ENCODE peak calls at places on chromosomes 6 and 20, in six cellular contexts. L, X, Y, K, F and M are unnamed samples.

GRCh38 chr6:9131616-9132015 is 696.3 kb upstream of the SLC35B3 start:
- DNase-seq in L (peak; percentile 3), X (peak; percentile 64), Y (no peak), K (no peak), F (peak; percentile 12), M (no peak)

GRCh38 chr6:27791182-27791939 is 120.8 kb downstream of the OR2B2 start:
- DNase-seq in L (peak; percentile 80), X (no peak), Y (peak; percentile 79), K (peak; percentile 85), F (peak; percentile 82), M (no peak)

GRCh38 chr6:167485186-167485978 is 160.5 kb downstream of the TTLL2 start:
- DNase-seq in L (peak; percentile 46), X (no peak), Y (peak; percentile 3), K (peak; percentile 23), F (no peak), M (no peak)

GRCh38 chr6:136771306-136771705 is 21.0 kb downstream of the MAP3K5 start:
- DNase-seq in L (no peak), X (no peak), Y (no peak), K (no peak), F (no peak), M (no peak)

GRCh38 chr6:123363912-123364311 is 272.8 kb downstream of the TRDN start:
- DNase-seq in L (no peak), X (no peak), Y (no peak), K (no peak), F (no peak), M (no peak)

GRCh38 chr6:31794294-31794865 is 1.2 kb downstream of the VARS1 start:
- DNase-seq in L (peak; percentile 18), X (no peak), Y (peak; percentile 44), K (no peak), F (peak; percentile 35), M (peak; percentile 55)

GRCh38 chr20:21702553-21703467 is 2.7 kb upstream of the PAX1 start:
- DNase-seq in L (peak; percentile 63), X (no peak), Y (peak; percentile 0), K (no peak), F (peak; percentile 91), M (no peak)

GRCh38 chr6:44932651-44933091 is 395.5 kb upstream of the RUNX2 start:
- DNase-seq in L (no peak), X (no peak), Y (no peak), K (no peak), F (no peak), M (no peak)

GRCh38 chr20:1297486-1297885 is 31.4 kb downstream of the SNPH start:
- DNase-seq in L (no peak), X (no peak), Y (no peak), K (no peak), F (no peak), M (no peak)

GRCh38 chr20:45372241-45372640 is 5.9 kb downstream of the TP53TG5 start:
- DNase-seq in L (no peak), X (no peak), Y (no peak), K (no peak), F (no peak), M (no peak)

GRCh38 chr6:94478178-94479140 is 1059.1 kb upstream of the EPHA7 start:
- DNase-seq in L (no peak), X (no peak), Y (no peak), K (no peak), F (no peak), M (no peak)

GRCh38 chr6:31158863-31159855 is 770 bp downstream of the TCF19 start:
- DNase-seq in L (no peak), X (no peak), Y (peak; percentile 25), K (peak; percentile 6), F (peak; percentile 82), M (no peak)

GRCh38 chr20:717817-718216 is 42.2 kb upstream of the SCRT2 start:
- DNase-seq in L (no peak), X (peak; percentile 55), Y (no peak), K (no peak), F (no peak), M (no peak)

GRCh38 chr20:63890201-63890576 is 4.7 kb upstream of the DNAJC5 start:
- DNase-seq in L (no peak), X (no peak), Y (no peak), K (no peak), F (no peak), M (no peak)

GRCh38 chr6:163490826-163491577 is 76.5 kb downstream of the QKI start:
- DNase-seq in L (peak; percentile 7), X (peak; percentile 56), Y (peak; percentile 82), K (peak; percentile 47), F (peak; percentile 44), M (no peak)

GRCh38 chr20:25272223-25273000 is 24.5 kb downstream of the PYGB start:
- DNase-seq in L (no peak), X (peak; percentile 24), Y (no peak), K (no peak), F (no peak), M (no peak)

GRCh38 chr6:116330511-116330910 is 40.2 kb upstream of the DSE start:
- DNase-seq in L (no peak), X (no peak), Y (no peak), K (no peak), F (no peak), M (no peak)

GRCh38 chr20:50426865-50427739 is 83.1 kb upstream of the PTPN1 start:
- DNase-seq in L (no peak), X (no peak), Y (no peak), K (no peak), F (no peak), M (no peak)

GRCh38 chr6:24930386-24930785 is 5.4 kb downstream of the RIPOR2 start:
- DNase-seq in L (no peak), X (no peak), Y (peak; percentile 90), K (no peak), F (no peak), M (no peak)

GRCh38 chr20:10578607-10579006 is 95.2 kb downstream of the JAG1 start:
- DNase-seq in L (no peak), X (no peak), Y (peak; percentile 92), K (peak; percentile 54), F (no peak), M (no peak)

GRCh38 chr20:58634121-58634817 is 16.8 kb upstream of the STX16 start:
- DNase-seq in L (no peak), X (no peak), Y (peak; percentile 71), K (no peak), F (no peak), M (no peak)

GRCh38 chr6:7805828-7806227 is 79.9 kb downstream of the BMP6 start:
- DNase-seq in L (no peak), X (no peak), Y (peak; percentile 50), K (no peak), F (no peak), M (no peak)

GRCh38 chr6:45566882-45567281 is 189.1 kb upstream of the SUPT3H start:
- DNase-seq in L (peak; percentile 69), X (no peak), Y (peak; percentile 90), K (no peak), F (peak; percentile 53), M (no peak)

GRCh38 chr6:111068116-111068897 is 19.0 kb upstream of the SLC16A10 start:
- DNase-seq in L (no peak), X (no peak), Y (no peak), K (no peak), F (no peak), M (no peak)

GRCh38 chr6:111076024-111076680 is 11.2 kb upstream of the SLC16A10 start:
- DNase-seq in L (no peak), X (no peak), Y (peak; percentile 22), K (no peak), F (no peak), M (no peak)

GRCh38 chr6:111072801-111073360 is 14.4 kb upstream of the SLC16A10 start:
- DNase-seq in L (no peak), X (no peak), Y (no peak), K (no peak), F (no peak), M (no peak)

GRCh38 chr6:111069722-111070406 is 17.4 kb upstream of the SLC16A10 start:
- DNase-seq in L (no peak), X (no peak), Y (no peak), K (no peak), F (no peak), M (no peak)

GRCh38 chr6:111070407-111070743 is 16.9 kb upstream of the SLC16A10 start:
- DNase-seq in L (no peak), X (no peak), Y (no peak), K (no peak), F (no peak), M (no peak)
- TF ChIP-seq CTCF in L (no peak), X (no peak), Y (no peak), K (no peak), F (no peak), M (no peak)

GRCh38 chr6:78607188-78607587 is 260.2 kb upstream of the IRAK1BP1 start:
- DNase-seq in L (no peak), X (no peak), Y (peak; percentile 90), K (peak; percentile 25), F (no peak), M (no peak)

GRCh38 chr6:78615430-78615904 is 251.9 kb upstream of the IRAK1BP1 start:
- DNase-seq in L (no peak), X (no peak), Y (peak; percentile 45), K (no peak), F (no peak), M (no peak)

GRCh38 chr6:78614961-78615360 is 252.4 kb upstream of the IRAK1BP1 start:
- DNase-seq in L (no peak), X (no peak), Y (no peak), K (no peak), F (no peak), M (no peak)

GRCh38 chr6:78611097-78611625 is 256.2 kb upstream of the IRAK1BP1 start:
- DNase-seq in L (no peak), X (no peak), Y (no peak), K (no peak), F (peak; percentile 11), M (no peak)

GRCh38 chr6:78611886-78612480 is 255.4 kb upstream of the IRAK1BP1 start:
- DNase-seq in L (no peak), X (no peak), Y (no peak), K (peak; percentile 31), F (peak; percentile 77), M (no peak)
- TF ChIP-seq CTCF in L (peak; percentile 33), X (peak; percentile 38), Y (peak; percentile 37), K (peak; percentile 56), F (peak; percentile 30), M (peak; percentile 41)

GRCh38 chr20:3672864-3673550 is 8.8 kb downstream of the ADAM33 start:
- DNase-seq in L (no peak), X (peak; percentile 38), Y (no peak), K (no peak), F (peak; percentile 47), M (no peak)

GRCh38 chr20:3670945-3671344 is 7.7 kb upstream of the GFRA4 start:
- DNase-seq in L (no peak), X (peak; percentile 38), Y (no peak), K (no peak), F (no peak), M (no peak)

GRCh38 chr20:3673551-3674070 is 8.2 kb downstream of the ADAM33 start:
- DNase-seq in L (no peak), X (no peak), Y (no peak), K (no peak), F (peak; percentile 54), M (no peak)

GRCh38 chr20:3670511-3670910 is 7.3 kb upstream of the GFRA4 start:
- DNase-seq in L (peak; percentile 58), X (no peak), Y (no peak), K (no peak), F (peak; percentile 44), M (no peak)

GRCh38 chr20:3671986-3672863 is 9.0 kb upstream of the GFRA4 start:
- DNase-seq in L (no peak), X (peak; percentile 42), Y (no peak), K (no peak), F (peak; percentile 59), M (no peak)
- TF ChIP-seq CTCF in L (no peak), X (no peak), Y (no peak), K (no peak), F (peak; percentile 48), M (no peak)

GRCh38 chr6:76351275-76351674 is 278.8 kb upstream of the IMPG1 start:
- DNase-seq in L (peak; percentile 35), X (no peak), Y (no peak), K (peak; percentile 53), F (peak; percentile 70), M (no peak)
- TF ChIP-seq CTCF in L (peak; percentile 67), X (no peak), Y (no peak), K (peak; percentile 32), F (peak; percentile 76), M (peak; percentile 51)